ENCODE peak calls at places on chromosome 17, in five cellular contexts. One of them, this sample, is unnamed.

GRCh38 chr17:62802531-62803205 is 5.4 kb downstream of the MARCHF10 start:
- DNase-seq in fibroblast of the aortic adventitia: no peak
- DNase-seq in BJ: no peak
- DNase-seq in lung: no peak
- DNase-seq in fibroblast of lung: no peak
- DNase-seq in this sample: no peak

GRCh38 chr17:74531231-74531761 is at the start of gene CD300LB:
- DNase-seq in lung: no peak
- DNase-seq in fibroblast of lung: no peak
- DNase-seq in BJ: no peak
- DNase-seq in fibroblast of the aortic adventitia: no peak
- DNase-seq in this sample: no peak

GRCh38 chr17:30344283-30345088 is 10.6 kb upstream of the TMIGD1 start:
- DNase-seq in lung: peak; percentile 46
- DNase-seq in fibroblast of lung: peak; percentile 75
- DNase-seq in fibroblast of the aortic adventitia: peak; percentile 79
- DNase-seq in BJ: no peak
- DNase-seq in this sample: peak; percentile 67

GRCh38 chr17:63150994-63151464 is 185.0 kb downstream of the TANC2 start:
- DNase-seq in fibroblast of the aortic adventitia: peak; percentile 56
- DNase-seq in BJ: no peak
- DNase-seq in lung: no peak
- DNase-seq in fibroblast of lung: peak; percentile 77
- DNase-seq in this sample: peak; percentile 55

GRCh38 chr17:82231562-82232321 is 2.9 kb downstream of the SLC16A3 start:
- DNase-seq in fibroblast of lung: peak; percentile 76
- DNase-seq in BJ: no peak
- DNase-seq in lung: peak; percentile 88
- DNase-seq in fibroblast of the aortic adventitia: peak; percentile 67
- DNase-seq in this sample: peak; percentile 51

GRCh38 chr17:16381496-16381820 is 567 bp downstream of the UBB start:
- DNase-seq in BJ: no peak
- DNase-seq in fibroblast of the aortic adventitia: peak; percentile 49
- DNase-seq in fibroblast of lung: peak; percentile 45
- DNase-seq in lung: no peak
- DNase-seq in this sample: peak; percentile 34

GRCh38 chr17:60134396-60135159 is 15.2 kb upstream of the CA4 start:
- DNase-seq in fibroblast of the aortic adventitia: peak; percentile 59
- DNase-seq in fibroblast of lung: peak; percentile 55
- DNase-seq in BJ: no peak
- DNase-seq in lung: no peak
- DNase-seq in this sample: peak; percentile 49

GRCh38 chr17:15157051-15157450 is 108.1 kb downstream of the PMP22 start:
- DNase-seq in lung: no peak
- DNase-seq in fibroblast of lung: no peak
- DNase-seq in BJ: no peak
- DNase-seq in fibroblast of the aortic adventitia: no peak
- DNase-seq in this sample: peak; percentile 56

GRCh38 chr17:51118330-51119195 is 2.1 kb downstream of the SPAG9 start:
- DNase-seq in fibroblast of lung: no peak
- DNase-seq in lung: peak; percentile 58
- DNase-seq in BJ: no peak
- DNase-seq in fibroblast of the aortic adventitia: peak; percentile 19
- DNase-seq in this sample: no peak

GRCh38 chr17:77364381-77364911 is 223.7 kb downstream of the SEC14L1 start:
- DNase-seq in lung: no peak
- DNase-seq in fibroblast of lung: no peak
- DNase-seq in fibroblast of the aortic adventitia: no peak
- DNase-seq in BJ: no peak
- DNase-seq in this sample: no peak

GRCh38 chr17:76075364-76076099 is 951 bp downstream of the GALR2 start:
- DNase-seq in lung: no peak
- DNase-seq in fibroblast of the aortic adventitia: no peak
- DNase-seq in BJ: no peak
- DNase-seq in fibroblast of lung: no peak
- DNase-seq in this sample: no peak

GRCh38 chr17:28897769-28898259 is 281 bp upstream of the FLOT2 start:
- DNase-seq in BJ: no peak
- DNase-seq in fibroblast of lung: no peak
- DNase-seq in lung: no peak
- DNase-seq in fibroblast of the aortic adventitia: no peak
- DNase-seq in this sample: no peak

GRCh38 chr17:16025202-16025601 is 25.6 kb downstream of the TTC19 start:
- DNase-seq in lung: no peak
- DNase-seq in fibroblast of lung: no peak
- DNase-seq in fibroblast of the aortic adventitia: no peak
- DNase-seq in BJ: no peak
- DNase-seq in this sample: no peak

GRCh38 chr17:72394531-72394930 is 273.7 kb downstream of the SOX9 start:
- DNase-seq in fibroblast of lung: no peak
- DNase-seq in lung: no peak
- DNase-seq in BJ: no peak
- DNase-seq in fibroblast of the aortic adventitia: no peak
- DNase-seq in this sample: no peak

GRCh38 chr17:27217631-27218030 is 76.3 kb upstream of the WSB1 start:
- DNase-seq in lung: no peak
- DNase-seq in fibroblast of the aortic adventitia: no peak
- DNase-seq in fibroblast of lung: no peak
- DNase-seq in BJ: no peak
- DNase-seq in this sample: no peak

GRCh38 chr17:76947309-76947708 is 79.1 kb downstream of the MGAT5B start:
- DNase-seq in fibroblast of the aortic adventitia: no peak
- DNase-seq in fibroblast of lung: no peak
- DNase-seq in BJ: no peak
- DNase-seq in lung: no peak
- DNase-seq in this sample: no peak

DNA sequence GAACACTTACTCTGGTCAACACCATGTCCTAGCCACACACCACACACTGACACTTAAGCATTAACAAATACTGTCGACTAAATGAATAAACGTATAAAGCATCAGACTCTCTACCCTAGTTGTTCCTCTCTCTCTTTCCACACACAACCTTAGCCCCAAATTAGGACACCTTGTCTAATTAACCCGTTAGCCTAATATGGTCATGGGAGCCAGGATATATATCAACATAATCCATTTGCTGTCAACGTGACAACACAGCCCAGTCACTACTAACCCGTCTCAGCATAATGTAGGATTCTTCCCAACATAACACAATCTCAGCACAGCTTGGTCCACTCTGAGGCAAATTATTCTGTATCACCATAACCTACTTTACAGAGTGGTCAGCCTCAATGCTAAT is 2.2 kb downstream of the DVL2 start:
- DNase-seq in BJ: no peak
- DNase-seq in fibroblast of lung: no peak
- DNase-seq in fibroblast of the aortic adventitia: no peak
- DNase-seq in lung: no peak
- DNase-seq in this sample: no peak
- H3K4me3 ChIP-seq in BJ: no peak overlapping the region
- H3K4me3 ChIP-seq in fibroblast of lung: peak overlapping the region; percentile 64
- H3K4me3 ChIP-seq in fibroblast of the aortic adventitia: peak overlapping the region; percentile 55
- H3K4me3 ChIP-seq in lung: no peak overlapping the region
- H3K4me3 ChIP-seq in this sample: no peak overlapping the region

GRCh38 chr17:57085448-57086068 is 512 bp downstream of the AKAP1 start:
- DNase-seq in lung: peak; percentile 72
- DNase-seq in fibroblast of lung: peak; percentile 26
- DNase-seq in BJ: no peak
- DNase-seq in fibroblast of the aortic adventitia: peak; percentile 16
- DNase-seq in this sample: peak; percentile 23
- TF ChIP-seq CTCF in lung: no peak
- TF ChIP-seq CTCF in fibroblast of lung: peak; percentile 17
- TF ChIP-seq CTCF in BJ: peak; percentile 38
- TF ChIP-seq CTCF in fibroblast of the aortic adventitia: peak; percentile 24
- TF ChIP-seq CTCF in this sample: peak; percentile 20

GRCh38 chr17:81221371-81221841 is 1.4 kb downstream of the CEP131 start:
- DNase-seq in lung: no peak
- DNase-seq in BJ: no peak
- DNase-seq in fibroblast of the aortic adventitia: no peak
- DNase-seq in fibroblast of lung: no peak
- DNase-seq in this sample: no peak
- H3K4me3 ChIP-seq in lung: no peak overlapping the region
- H3K4me3 ChIP-seq in BJ: peak overlapping the region; percentile 81
- H3K4me3 ChIP-seq in fibroblast of the aortic adventitia: peak overlapping the region; percentile 78
- H3K4me3 ChIP-seq in fibroblast of lung: peak overlapping the region; percentile 79
- H3K4me3 ChIP-seq in this sample: peak overlapping the region; percentile 69

GRCh38 chr17:4003131-4003500 is 38.9 kb upstream of the ATP2A3 start:
- DNase-seq in lung: no peak
- DNase-seq in fibroblast of lung: no peak
- DNase-seq in BJ: no peak
- DNase-seq in fibroblast of the aortic adventitia: no peak
- DNase-seq in this sample: no peak
- TF ChIP-seq CTCF in lung: no peak
- TF ChIP-seq CTCF in fibroblast of lung: no peak
- TF ChIP-seq CTCF in BJ: no peak
- TF ChIP-seq CTCF in fibroblast of the aortic adventitia: no peak
- TF ChIP-seq CTCF in this sample: no peak

GRCh38 chr17:79090503-79091372 is 16.1 kb downstream of the ENGASE start:
- DNase-seq in fibroblast of lung: peak; percentile 4
- DNase-seq in BJ: no peak
- DNase-seq in fibroblast of the aortic adventitia: peak; percentile 2
- DNase-seq in lung: no peak
- DNase-seq in this sample: no peak
- H3K4me3 ChIP-seq in fibroblast of lung: no peak overlapping the region
- H3K4me3 ChIP-seq in BJ: no peak overlapping the region
- H3K4me3 ChIP-seq in fibroblast of the aortic adventitia: no peak overlapping the region
- H3K4me3 ChIP-seq in lung: no peak overlapping the region
- H3K4me3 ChIP-seq in this sample: no peak overlapping the region

GRCh38 chr17:58005031-58005727 is 1.9 kb downstream of the SRSF1 start:
- DNase-seq in lung: no peak
- DNase-seq in BJ: no peak
- DNase-seq in fibroblast of lung: no peak
- DNase-seq in fibroblast of the aortic adventitia: no peak
- DNase-seq in this sample: no peak
- TF ChIP-seq CTCF in lung: no peak
- TF ChIP-seq CTCF in BJ: peak; percentile 22
- TF ChIP-seq CTCF in fibroblast of lung: no peak
- TF ChIP-seq CTCF in fibroblast of the aortic adventitia: no peak
- TF ChIP-seq CTCF in this sample: no peak

DNA sequence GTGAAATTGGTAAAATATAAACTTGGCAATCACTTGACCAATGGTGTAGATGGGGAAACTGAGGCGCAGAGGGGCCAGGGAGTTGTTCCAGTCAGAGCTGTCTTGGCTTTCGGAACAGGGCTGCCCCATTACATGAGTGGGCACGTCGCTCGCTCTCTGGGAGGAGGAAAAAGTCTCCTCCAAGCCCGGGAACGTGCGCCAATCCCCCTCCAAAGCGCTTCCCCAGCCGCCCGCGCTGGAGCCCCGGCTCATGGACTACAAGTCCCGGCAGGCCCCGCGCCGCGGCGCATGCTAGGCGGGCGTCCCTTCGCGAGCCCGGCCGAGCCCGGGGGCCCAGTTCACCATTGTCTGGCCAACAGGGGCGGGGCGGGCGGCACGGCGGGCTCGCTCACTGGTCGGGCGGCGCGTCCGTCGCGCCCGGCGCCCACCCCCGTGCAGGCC is 294 bp upstream of the LLGL1 start:
- DNase-seq in BJ: peak; percentile 45
- DNase-seq in fibroblast of lung: peak; percentile 93
- DNase-seq in fibroblast of the aortic adventitia: peak; percentile 90
- DNase-seq in lung: peak; percentile 95
- DNase-seq in this sample: peak; percentile 94
- H3K4me3 ChIP-seq in BJ: peak overlapping the region; percentile 27
- H3K4me3 ChIP-seq in fibroblast of lung: peak overlapping the region; percentile 53
- H3K4me3 ChIP-seq in fibroblast of the aortic adventitia: peak overlapping the region; percentile 56
- H3K4me3 ChIP-seq in lung: peak overlapping the region; percentile 30
- H3K4me3 ChIP-seq in this sample: peak overlapping the region; percentile 59

This sample was measured in AG10803.